ENCODE peak calls at places on chromosomes 12 and 14, in four cellular contexts. One of them, this sample, is unnamed.

GRCh38 chr14:53273671-53274072 is 120.5 kb upstream of the DDHD1 start:
- DNase-seq in endothelial cell of umbilical vein: no peak
- DNase-seq in WTC11: no peak
- DNase-seq in H1: no peak
- DNase-seq in this sample: peak; percentile 42

GRCh38 chr12:43336962-43337555 is 214.9 kb downstream of the ADAMTS20 start:
- DNase-seq in endothelial cell of umbilical vein: peak; percentile 51
- DNase-seq in WTC11: no peak
- DNase-seq in H1: no peak
- DNase-seq in this sample: peak; percentile 21

GRCh38 chr14:71720978-71721624 is 211.1 kb upstream of the RGS6 start:
- DNase-seq in endothelial cell of umbilical vein: peak; percentile 70
- DNase-seq in WTC11: peak; percentile 61
- DNase-seq in H1: peak; percentile 38
- DNase-seq in this sample: peak; percentile 71

GRCh38 chr12:102106905-102107304 is 13.0 kb downstream of the NUP37 start:
- DNase-seq in endothelial cell of umbilical vein: no peak
- DNase-seq in WTC11: no peak
- DNase-seq in H1: no peak
- DNase-seq in this sample: no peak

GRCh38 chr12:116559330-116560080 is at the start of gene MAP1LC3B2:
- DNase-seq in endothelial cell of umbilical vein: no peak
- DNase-seq in WTC11: no peak
- DNase-seq in H1: no peak
- DNase-seq in this sample: no peak

GRCh38 chr14:105439710-105440553 is 20.3 kb downstream of the MTA1 start:
- DNase-seq in endothelial cell of umbilical vein: peak; percentile 19
- DNase-seq in WTC11: no peak
- DNase-seq in H1: no peak
- DNase-seq in this sample: peak; percentile 45

GRCh38 chr14:50064993-50065392 is 51.4 kb downstream of the VCPKMT start:
- DNase-seq in endothelial cell of umbilical vein: no peak
- DNase-seq in WTC11: no peak
- DNase-seq in H1: no peak
- DNase-seq in this sample: no peak

GRCh38 chr14:77185093-77185465 is 3.5 kb downstream of the TMEM63C start:
- DNase-seq in endothelial cell of umbilical vein: no peak
- DNase-seq in WTC11: no peak
- DNase-seq in H1: no peak
- DNase-seq in this sample: no peak

GRCh38 chr14:69152181-69152943 is 557 bp downstream of the DCAF5 start:
- DNase-seq in endothelial cell of umbilical vein: peak; percentile 40
- DNase-seq in WTC11: peak; percentile 43
- DNase-seq in H1: no peak
- DNase-seq in this sample: peak; percentile 32

GRCh38 chr12:120598674-120599463 is 17.7 kb upstream of the POP5 start:
- DNase-seq in endothelial cell of umbilical vein: no peak
- DNase-seq in WTC11: no peak
- DNase-seq in H1: no peak
- DNase-seq in this sample: peak; percentile 43

GRCh38 chr12:118830251-118830650 is 151.1 kb upstream of the SRRM4 start:
- DNase-seq in endothelial cell of umbilical vein: no peak
- DNase-seq in WTC11: no peak
- DNase-seq in H1: no peak
- DNase-seq in this sample: no peak

GRCh38 chr14:65414961-65415589 is 2.5 kb downstream of the FUT8 start:
- DNase-seq in endothelial cell of umbilical vein: peak; percentile 56
- DNase-seq in WTC11: no peak
- DNase-seq in H1: no peak
- DNase-seq in this sample: peak; percentile 29

GRCh38 chr14:47392351-47392750 is 283.1 kb downstream of the MDGA2 start:
- DNase-seq in endothelial cell of umbilical vein: peak; percentile 61
- DNase-seq in WTC11: no peak
- DNase-seq in H1: no peak
- DNase-seq in this sample: no peak

GRCh38 chr12:104465379-104465778 is 8.6 kb downstream of the CHST11 start:
- DNase-seq in endothelial cell of umbilical vein: no peak
- DNase-seq in WTC11: no peak
- DNase-seq in H1: no peak
- DNase-seq in this sample: no peak

GRCh38 chr14:101600336-101600890 is 39.1 kb downstream of the DIO3 start:
- DNase-seq in endothelial cell of umbilical vein: no peak
- DNase-seq in WTC11: no peak
- DNase-seq in H1: no peak
- DNase-seq in this sample: no peak

DNA sequence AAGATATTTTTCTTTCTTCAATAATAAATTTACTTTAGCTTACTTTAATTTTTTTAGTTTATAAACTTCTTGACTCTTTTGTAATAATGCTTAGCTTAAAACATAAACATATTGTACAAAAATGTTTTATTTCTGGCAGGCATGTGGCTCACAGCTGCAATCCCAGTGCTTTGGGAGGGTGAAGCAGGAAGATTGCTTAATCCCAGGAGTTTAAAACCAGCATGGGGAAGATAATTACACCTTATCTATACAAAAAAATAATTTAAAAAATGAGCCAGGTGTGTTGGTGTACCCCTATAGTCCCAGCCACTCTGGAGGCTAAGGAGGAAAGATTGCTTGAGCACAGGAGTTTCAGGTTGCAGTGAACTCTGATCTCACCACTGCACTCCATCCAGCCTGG is 120.7 kb downstream of the GPHN start:
- DNase-seq in endothelial cell of umbilical vein: no peak
- DNase-seq in WTC11: no peak
- DNase-seq in H1: no peak
- DNase-seq in this sample: no peak
- TF ChIP-seq JUN in endothelial cell of umbilical vein: no peak
- TF ChIP-seq JUN in WTC11: no peak
- TF ChIP-seq JUN in H1: no peak
- TF ChIP-seq JUN in this sample: no peak

GRCh38 chr12:22855456-22855855 is 230.5 kb downstream of the ETNK1 start:
- DNase-seq in endothelial cell of umbilical vein: no peak
- DNase-seq in WTC11: no peak
- DNase-seq in H1: no peak
- DNase-seq in this sample: no peak

GRCh38 chr12:22860926-22861325 is 236.0 kb downstream of the ETNK1 start:
- DNase-seq in endothelial cell of umbilical vein: no peak
- DNase-seq in WTC11: peak; percentile 35
- DNase-seq in H1: no peak
- DNase-seq in this sample: no peak

GRCh38 chr12:22851532-22851931 is 226.6 kb downstream of the ETNK1 start:
- DNase-seq in endothelial cell of umbilical vein: no peak
- DNase-seq in WTC11: no peak
- DNase-seq in H1: no peak
- DNase-seq in this sample: no peak

GRCh38 chr12:22858849-22859569 is 234.0 kb downstream of the ETNK1 start:
- DNase-seq in endothelial cell of umbilical vein: no peak
- DNase-seq in WTC11: no peak
- DNase-seq in H1: no peak
- DNase-seq in this sample: no peak

DNA sequence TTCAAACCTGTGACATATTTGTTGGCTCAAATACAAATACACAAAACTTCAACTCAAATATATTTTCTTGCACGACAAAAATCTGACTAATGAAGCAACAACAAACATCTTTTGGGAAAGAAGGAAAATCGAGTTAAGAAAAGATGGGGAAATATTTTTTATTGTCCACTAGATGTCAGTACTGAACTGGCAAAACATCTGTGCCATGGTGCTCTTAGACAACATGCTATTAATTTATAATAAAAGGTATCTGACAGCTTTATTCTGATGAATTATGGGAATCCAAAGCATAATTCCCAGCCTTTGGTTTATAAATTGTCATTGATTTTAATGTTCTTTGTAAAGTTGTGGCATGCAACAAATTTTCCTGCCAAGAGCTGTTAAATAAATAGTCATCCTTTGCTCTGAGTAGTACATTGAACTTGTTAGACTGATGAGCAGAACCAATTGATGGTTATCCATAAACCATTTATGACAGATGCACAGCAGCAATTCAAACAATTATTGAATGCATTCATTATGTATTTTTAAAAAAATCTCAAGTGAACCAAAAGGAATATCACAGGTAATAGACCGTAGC is 231.2 kb downstream of the ETNK1 start:
- DNase-seq in endothelial cell of umbilical vein: peak; percentile 42
- DNase-seq in WTC11: no peak
- DNase-seq in H1: no peak
- DNase-seq in this sample: peak; percentile 49
- TF ChIP-seq JUN in endothelial cell of umbilical vein: no peak
- TF ChIP-seq JUN in WTC11: no peak
- TF ChIP-seq JUN in H1: no peak
- TF ChIP-seq JUN in this sample: no peak

GRCh38 chr12:33708935-33709334 is 269.3 kb upstream of the SYT10 start:
- DNase-seq in endothelial cell of umbilical vein: no peak
- DNase-seq in WTC11: no peak
- DNase-seq in H1: no peak
- DNase-seq in this sample: no peak

GRCh38 chr12:33703221-33703620 is 263.6 kb upstream of the SYT10 start:
- DNase-seq in endothelial cell of umbilical vein: no peak
- DNase-seq in WTC11: no peak
- DNase-seq in H1: no peak
- DNase-seq in this sample: no peak

GRCh38 chr12:33710548-33710947 is 270.9 kb upstream of the SYT10 start:
- DNase-seq in endothelial cell of umbilical vein: no peak
- DNase-seq in WTC11: no peak
- DNase-seq in H1: no peak
- DNase-seq in this sample: no peak

GRCh38 chr12:33706927-33707326 is 267.3 kb upstream of the SYT10 start:
- DNase-seq in endothelial cell of umbilical vein: no peak
- DNase-seq in WTC11: no peak
- DNase-seq in H1: no peak
- DNase-seq in this sample: no peak
- TF ChIP-seq JUN in endothelial cell of umbilical vein: no peak
- TF ChIP-seq JUN in WTC11: no peak
- TF ChIP-seq JUN in H1: no peak
- TF ChIP-seq JUN in this sample: no peak

GRCh38 chr14:30990766-30991165 is 34.7 kb upstream of the AP4S1 start:
- DNase-seq in endothelial cell of umbilical vein: no peak
- DNase-seq in WTC11: no peak
- DNase-seq in H1: no peak
- DNase-seq in this sample: no peak
- TF ChIP-seq JUN in endothelial cell of umbilical vein: no peak
- TF ChIP-seq JUN in WTC11: no peak
- TF ChIP-seq JUN in H1: no peak
- TF ChIP-seq JUN in this sample: no peak

GRCh38 chr14:102786758-102787157 is 9.5 kb downstream of the TRAF3 start:
- DNase-seq in endothelial cell of umbilical vein: peak; percentile 36
- DNase-seq in WTC11: no peak
- DNase-seq in H1: no peak
- DNase-seq in this sample: no peak
- TF ChIP-seq JUN in endothelial cell of umbilical vein: peak; percentile 29
- TF ChIP-seq JUN in WTC11: no peak
- TF ChIP-seq JUN in H1: no peak
- TF ChIP-seq JUN in this sample: no peak